ENCODE peak calls at places on chromosomes 3 and 15, in five cellular contexts. I, L, B, K and F are unnamed samples.

GRCh38 chr3:100634493-100635272 is 25.3 kb downstream of the ADGRG7 start:
- DNase-seq in B (peak), L (peak), I (no peak), K (no peak), F (no peak)

GRCh38 chr15:47460775-47461174 is 256.5 kb upstream of the SEMA6D start:
- DNase-seq in B (no peak), I (no peak), L (no peak), K (no peak), F (no peak)

GRCh38 chr15:45993072-45993471 is 358.2 kb downstream of the SQOR start:
- DNase-seq in I (no peak), B (no peak), L (no peak), K (no peak), F (no peak)

GRCh38 chr15:68407886-68408500 is 24.0 kb downstream of the ITGA11 start:
- DNase-seq in L (no peak), B (no peak), K (peak), I (peak), F (no peak)

GRCh38 chr3:141070727-141071357 is 19.7 kb downstream of the SPSB4 start:
- DNase-seq in L (no peak), I (peak), B (peak), K (no peak), F (no peak)

GRCh38 chr15:43465105-43465504 is 27.9 kb downstream of the TP53BP1 start:
- DNase-seq in I (no peak), B (no peak), K (no peak), L (no peak), F (no peak)

GRCh38 chr3:39196671-39197446 is 4.5 kb upstream of the XIRP1 start:
- DNase-seq in L (no peak), I (no peak), K (no peak), B (no peak), F (no peak)

GRCh38 chr3:163450684-163451083 is 1627.6 kb downstream of the SI start:
- DNase-seq in L (no peak), K (no peak), B (no peak), I (no peak), F (no peak)

GRCh38 chr15:34239151-34239761 is 14.4 kb downstream of the EMC4 start:
- DNase-seq in I (no peak), B (peak), L (no peak), K (no peak), F (no peak)

GRCh38 chr3:194270627-194271458 is 80.3 kb downstream of the CPN2 start:
- DNase-seq in K (peak), B (no peak), I (peak), L (no peak), F (no peak)

GRCh38 chr3:128922804-128923459 is 43.5 kb downstream of the ACAD9 start:
- DNase-seq in L (no peak), B (no peak), K (no peak), I (no peak), F (no peak)

GRCh38 chr15:83698294-83698693 is 44.4 kb downstream of the ADAMTSL3 start:
- DNase-seq in L (no peak), K (no peak), I (no peak), B (no peak), F (no peak)

GRCh38 chr15:49826640-49827281 is 205.9 kb downstream of the DTWD1 start:
- DNase-seq in B (no peak), L (no peak), K (no peak), I (no peak), F (no peak)

GRCh38 chr3:66036586-66037061 is 2.1 kb downstream of the MAGI1 start:
- DNase-seq in I (no peak), K (no peak), B (peak), L (no peak), F (no peak)

GRCh38 chr15:60423540-60423939 is 25.8 kb upstream of the ANXA2 start:
- DNase-seq in K (no peak), L (no peak), I (no peak), B (peak), F (peak)

GRCh38 chr3:31077826-31078225 is 183.4 kb upstream of the GADL1 start:
- DNase-seq in I (no peak), B (no peak), L (no peak), K (no peak), F (no peak)

GRCh38 chr15:98596885-98597343 is 51.4 kb upstream of the IGF1R start:
- DNase-seq in K (no peak), I (no peak), L (no peak), B (no peak), F (no peak)

GRCh38 chr15:60582370-60583036 is 103.6 kb upstream of the ICE2 start:
- DNase-seq in I (no peak), B (no peak), L (no peak), K (no peak), F (no peak)

GRCh38 chr15:41917767-41918430 is 24.0 kb upstream of the SPTBN5 start:
- DNase-seq in B (no peak), L (no peak), K (peak), I (no peak), F (no peak)

GRCh38 chr15:68691667-68692066 is 112.9 kb downstream of the CORO2B start:
- DNase-seq in L (no peak), K (peak), I (no peak), B (no peak), F (peak)

GRCh38 chr3:111616417-111617105 is 21.4 kb upstream of the ZBED2 start:
- DNase-seq in L (no peak), K (peak), B (no peak), I (no peak), F (no peak)

GRCh38 chr15:76309561-76310330 is 1.5 kb downstream of the ETFA start:
- DNase-seq in L (no peak), K (no peak), B (no peak), I (no peak), F (no peak)

GRCh38 chr3:126621627-126622345 is 33.1 kb downstream of the TXNRD3 start:
- DNase-seq in I (no peak), L (no peak), K (no peak), B (no peak), F (peak)

GRCh38 chr3:49600781-49601180 is 46.5 kb downstream of the BSN start:
- DNase-seq in L (no peak), B (no peak), K (no peak), I (no peak), F (no peak)

GRCh38 chr3:53255360-53255774 is 455 bp downstream of the TKT start:
- DNase-seq in I (no peak), B (no peak), L (no peak), K (peak), F (no peak)

GRCh38 chr15:85475317-85475701 is 94.9 kb downstream of the AKAP13 start:
- DNase-seq in I (no peak), K (no peak), L (peak), B (no peak), F (no peak)

GRCh38 chr3:108159865-108160264 is 62.4 kb downstream of the IFT57 start:
- DNase-seq in I (no peak), K (no peak), L (no peak), B (no peak), F (no peak)

GRCh38 chr3:74267583-74268184 is 346.8 kb downstream of the CNTN3 start:
- DNase-seq in B (peak), I (no peak), K (no peak), L (no peak), F (no peak)

GRCh38 chr15:98981851-98982722 is 25.5 kb downstream of the PGPEP1L start:
- DNase-seq in I (no peak), B (no peak), L (peak), K (no peak), F (no peak)

GRCh38 chr3:178777718-178778411 is 241.6 kb downstream of the KCNMB2 start:
- DNase-seq in I (no peak), K (no peak), B (no peak), L (no peak), F (no peak)

GRCh38 chr15:68435966-68436365 is 4.0 kb upstream of the ITGA11 start:
- DNase-seq in B (no peak), K (no peak), I (no peak), L (no peak), F (no peak)

GRCh38 chr3:127639173-127640030 is 10.4 kb downstream of the PODXL2 start:
- DNase-seq in B (no peak), I (no peak), L (no peak), K (no peak), F (no peak)

GRCh38 chr3:14377044-14377837 is 25.2 kb upstream of the SLC6A6 start:
- DNase-seq in B (no peak), I (no peak), K (no peak), L (no peak), F (no peak)
- TF ChIP-seq POLR2AphosphoS5 in B (no peak), I (no peak), K (no peak), L (no peak), F (no peak)

DNA sequence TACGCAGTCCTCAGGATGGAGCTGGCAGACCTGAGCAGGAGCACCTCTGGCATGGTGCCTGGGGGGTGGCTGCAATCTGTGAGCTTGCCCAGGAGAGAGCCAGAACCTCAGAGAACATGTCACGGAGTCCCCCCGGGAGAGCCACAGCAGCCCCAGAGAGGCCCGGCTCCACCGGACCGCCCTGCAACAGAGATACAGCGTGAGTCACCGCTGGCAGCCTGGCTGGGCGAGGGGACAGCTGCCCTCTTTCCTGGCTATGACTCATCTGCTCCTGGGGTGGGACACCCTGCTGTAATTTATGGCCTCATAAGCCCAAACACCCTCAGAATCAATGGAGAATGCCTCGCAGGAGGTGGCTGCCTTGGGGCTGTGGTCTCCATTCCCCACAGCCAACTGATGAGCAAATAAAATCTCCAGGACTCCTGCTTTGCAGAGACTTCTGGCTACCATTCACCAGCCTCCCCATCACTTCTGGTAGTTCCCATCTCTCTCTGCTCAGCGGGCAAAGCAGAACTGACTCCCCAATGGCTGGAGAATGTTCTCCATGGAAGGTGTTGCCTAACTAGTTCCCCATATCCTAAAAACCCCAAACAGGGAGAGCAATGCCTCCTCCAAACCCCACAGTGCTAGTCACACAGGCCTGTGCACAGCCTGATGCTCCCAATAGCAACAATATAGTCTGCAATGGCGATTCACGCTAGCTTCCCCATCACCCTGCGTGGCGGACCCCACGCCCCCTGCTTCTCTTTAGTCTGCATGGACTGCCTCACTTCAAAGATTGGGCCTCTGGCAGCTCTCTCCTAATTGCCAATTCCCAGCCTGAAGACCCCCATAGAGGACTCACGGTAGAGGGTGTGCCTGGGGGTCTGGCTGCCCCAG is 21.6 kb downstream of the ACSBG1 start:
- DNase-seq in K (peak), I (peak), L (no peak), B (no peak), F (no peak)
- TF ChIP-seq POLR2AphosphoS5 in K (no peak), I (no peak), L (no peak), B (no peak), F (no peak)

DNA sequence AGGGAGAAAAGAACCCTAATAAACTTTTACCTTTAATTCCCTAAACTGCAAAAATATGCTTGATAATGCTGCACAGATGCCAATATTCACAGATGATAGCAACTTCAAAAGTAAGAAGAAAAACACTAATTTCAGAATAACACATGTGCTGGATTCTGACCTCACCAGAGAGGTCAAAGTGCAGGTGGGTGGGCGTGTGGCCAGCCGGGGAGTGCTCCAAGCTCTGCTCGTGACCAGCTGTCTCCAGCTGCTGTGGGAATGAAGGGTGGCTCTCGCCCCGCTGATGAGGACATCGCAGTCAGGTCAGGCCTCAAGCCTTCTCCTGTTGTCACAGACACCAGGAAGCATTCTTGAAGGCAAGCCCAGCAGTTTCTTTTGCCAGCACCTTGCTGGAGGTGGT is 57.1 kb downstream of the ADAMTS17 start:
- DNase-seq in L (no peak), B (no peak), K (no peak), I (no peak), F (no peak)
- TF ChIP-seq POLR2AphosphoS5 in L (no peak), B (no peak), K (no peak), I (no peak), F (no peak)

GRCh38 chr3:15495461-15496340 is 25.8 kb downstream of the COLQ start:
- DNase-seq in B (no peak), I (no peak), L (no peak), K (no peak), F (no peak)
- TF ChIP-seq POLR2AphosphoS5 in B (no peak), I (no peak), L (no peak), K (no peak), F (no peak)